ENCODE peak calls at places on chromosomes 13 and 19, in five cellular contexts. K is A549, I is IMR-90, Q is H1, Y is HepG2. E is an unnamed sample.

GRCh38 chr19:29323046-29323971 is 110.4 kb upstream of the UQCRFS1 start:
- DNase-seq in Q (no peak), K (no peak), I (no peak), Y (no peak), E (no peak)

GRCh38 chr19:5038631-5039271 is 69.8 kb downstream of the KDM4B start:
- DNase-seq in Q (no peak), K (peak), Y (peak), I (peak), E (peak)

GRCh38 chr19:7983995-7984837 is 21.2 kb downstream of the ELAVL1 start:
- DNase-seq in I (no peak), Y (no peak), Q (no peak), K (no peak), E (no peak)

GRCh38 chr19:12749938-12750521 is 1.6 kb upstream of the BEST2 start:
- DNase-seq in Y (no peak), K (no peak), I (peak), Q (no peak), E (no peak)

GRCh38 chr19:23116802-23117571 is at the start of gene ZNF730:
- DNase-seq in Q (peak), Y (no peak), K (no peak), I (peak), E (peak)

GRCh38 chr19:3725640-3726310 is 17.6 kb downstream of the TJP3 start:
- DNase-seq in Y (no peak), Q (peak), K (no peak), I (no peak), E (peak)

GRCh38 chr13:72537782-72538181 is 189.6 kb downstream of the MZT1 start:
- DNase-seq in I (no peak), K (no peak), Y (no peak), Q (no peak), E (no peak)

GRCh38 chr19:33785795-33786194 is 10.9 kb upstream of the KCTD15 start:
- DNase-seq in I (peak), Q (no peak), Y (no peak), K (no peak), E (no peak)

GRCh38 chr13:74687452-74688180 is 553.4 kb upstream of the KLF12 start:
- DNase-seq in I (no peak), K (no peak), Y (no peak), Q (no peak), E (no peak)

GRCh38 chr19:21856751-21857150 is 20.8 kb upstream of the ZNF43 start:
- DNase-seq in Y (no peak), I (no peak), K (no peak), Q (no peak), E (no peak)

GRCh38 chr13:85241045-85241444 is 558.2 kb downstream of the SLITRK6 start:
- DNase-seq in I (peak), Y (no peak), Q (no peak), K (no peak), E (no peak)

GRCh38 chr19:11736696-11737095 is 2.0 kb downstream of the ZNF823 start:
- DNase-seq in Q (no peak), K (no peak), Y (no peak), I (peak), E (peak)
- TF ChIP-seq RFX5 in Q (no peak), K (no peak), Y (no peak), I (no peak), E (no peak)

DNA sequence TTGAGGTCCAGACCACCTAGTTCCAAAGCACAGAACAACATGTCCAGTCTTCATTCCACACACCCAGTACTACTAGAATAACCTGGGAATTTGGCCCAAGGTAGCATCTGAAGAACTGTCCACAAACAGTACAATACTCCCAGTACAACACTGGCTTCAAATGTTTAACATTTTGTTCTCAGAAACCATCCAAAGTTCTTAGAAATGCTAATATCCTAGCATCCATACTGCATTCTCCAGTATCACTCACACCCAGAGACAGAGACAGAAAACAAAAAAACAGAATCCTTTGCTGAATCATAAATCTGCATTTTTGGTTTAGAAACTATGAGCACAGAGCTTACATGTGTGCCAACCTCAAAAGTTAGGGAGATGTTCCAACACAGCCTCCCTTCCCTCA is 490.8 kb downstream of the FOXO1 start:
- DNase-seq in Y (no peak), K (no peak), I (no peak), Q (no peak), E (no peak)
- TF ChIP-seq RFX5 in Y (no peak), K (no peak), I (no peak), Q (no peak), E (no peak)

DNA sequence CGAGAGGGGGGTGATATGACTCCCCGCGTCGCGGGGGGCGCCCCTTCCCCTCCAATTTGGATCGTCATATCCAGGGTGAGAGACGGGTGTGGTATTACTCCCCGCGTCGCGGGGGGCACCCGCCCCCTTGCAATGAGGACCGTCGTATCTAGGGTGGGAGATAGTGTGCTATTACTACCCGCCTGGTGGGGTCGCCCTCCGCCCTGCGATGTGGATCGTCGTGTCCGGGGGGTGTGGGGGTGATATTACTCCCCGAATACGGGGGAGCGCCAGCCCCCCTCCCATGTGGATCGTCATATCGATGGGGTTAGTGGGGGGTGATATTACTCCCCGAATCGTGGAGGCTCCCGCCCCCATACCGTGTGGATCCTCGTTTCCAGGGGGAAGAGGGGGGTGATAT is 29.2 kb upstream of the RGCC start:
- DNase-seq in Y (no peak), I (no peak), Q (no peak), K (no peak), E (no peak)
- TF ChIP-seq RFX5 in Y (no peak), I (no peak), Q (no peak), K (no peak), E (no peak)

DNA sequence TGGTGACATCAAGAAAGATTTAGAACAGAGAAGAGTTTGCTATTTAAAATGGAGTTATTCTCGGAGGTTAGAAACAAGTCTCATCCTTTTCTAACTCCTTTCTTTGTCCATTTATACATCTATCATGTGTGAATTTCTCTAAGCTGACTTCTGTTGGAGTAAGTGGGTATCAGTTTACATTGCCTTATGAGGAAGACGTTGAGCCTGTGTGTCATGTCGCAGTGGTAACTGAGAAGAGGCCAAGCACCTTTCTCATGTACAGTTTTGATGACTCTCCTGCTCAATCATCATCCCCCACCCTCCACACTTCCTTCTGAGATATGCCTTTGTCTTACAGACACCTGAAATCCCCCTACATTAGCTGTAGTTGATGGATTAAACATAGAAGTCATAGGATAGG is 624.8 kb downstream of the LIG4 start:
- DNase-seq in K (no peak), I (peak), Q (no peak), Y (no peak), E (no peak)
- TF ChIP-seq RFX5 in K (no peak), I (no peak), Q (no peak), Y (no peak), E (no peak)

GRCh38 chr13:109744512-109745051 is 41.8 kb downstream of the IRS2 start:
- DNase-seq in Y (no peak), K (no peak), Q (no peak), I (peak), E (no peak)
- TF ChIP-seq RFX5 in Y (no peak), K (no peak), Q (no peak), I (no peak), E (no peak)

GRCh38 chr13:25241007-25241406 is 46.3 kb downstream of the MTMR6 start:
- DNase-seq in Y (no peak), I (no peak), Q (no peak), K (no peak), E (no peak)

GRCh38 chr13:25248071-25248470 is 39.2 kb downstream of the MTMR6 start:
- DNase-seq in Y (no peak), I (no peak), K (no peak), Q (no peak), E (no peak)

GRCh38 chr13:25237083-25237482 is 50.2 kb downstream of the MTMR6 start:
- DNase-seq in Q (no peak), K (no peak), I (no peak), Y (no peak), E (no peak)

GRCh38 chr13:25247345-25247744 is 39.9 kb downstream of the MTMR6 start:
- DNase-seq in I (no peak), Q (no peak), K (no peak), Y (no peak), E (no peak)

DNA sequence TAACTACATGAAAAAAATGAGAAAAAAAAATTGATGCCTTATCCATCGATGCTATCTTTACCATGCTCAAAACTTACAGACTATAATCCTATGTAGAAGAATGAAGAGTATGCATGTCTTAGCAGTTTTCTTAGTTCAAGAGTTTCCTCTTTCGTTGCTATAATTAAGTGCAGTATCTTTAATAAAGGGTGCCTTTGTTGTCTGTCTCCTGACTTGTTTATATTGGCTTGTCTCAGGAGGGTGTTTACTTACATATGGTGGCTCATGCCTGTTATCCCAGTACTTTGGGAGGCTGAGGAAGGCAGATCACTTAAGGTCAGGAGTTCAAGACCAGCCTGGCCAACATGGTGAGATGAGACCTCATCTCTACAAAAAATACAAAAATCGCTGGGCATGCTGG is 44.3 kb downstream of the MTMR6 start:
- DNase-seq in I (no peak), Q (no peak), K (no peak), Y (no peak), E (no peak)
- TF ChIP-seq RFX5 in I (no peak), Q (no peak), K (no peak), Y (no peak), E (no peak)

DNA sequence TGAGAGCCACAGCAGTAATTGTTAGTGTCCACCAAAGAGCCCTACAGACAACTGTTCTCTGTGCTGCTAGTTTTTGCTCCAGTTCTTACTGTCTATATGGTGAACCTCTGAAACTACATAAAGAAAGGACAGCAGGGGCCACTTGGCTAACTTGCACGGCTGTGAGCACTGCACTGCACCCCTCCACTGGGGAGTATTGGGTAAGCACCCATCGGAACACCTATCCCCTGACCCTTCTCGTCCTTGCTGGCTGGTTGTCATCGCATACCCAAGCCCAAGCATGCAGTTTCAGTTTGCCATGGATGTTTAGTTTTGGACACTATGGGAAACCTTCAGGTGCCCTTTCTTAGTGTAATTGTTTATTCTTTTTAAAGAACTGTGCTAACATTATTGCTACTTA is 73.2 kb upstream of the GPR183 start:
- DNase-seq in Y (no peak), K (no peak), I (no peak), Q (no peak), E (no peak)
- TF ChIP-seq RFX5 in Y (no peak), K (no peak), I (no peak), Q (no peak), E (no peak)